ENCODE peak calls at places on chromosomes 13 and 19, in seven cellular contexts. R, M, A, T, D, K and Q are unnamed samples.

GRCh38 chr13:44620057-44620456 is 43.9 kb upstream of the TSC22D1 start:
- DNase-seq in R (no peak), M (no peak), A (no peak), T (no peak), D (no peak), K (no peak), Q (no peak)

GRCh38 chr13:40985596-40986327 is 33.4 kb downstream of the ELF1 start:
- DNase-seq in R (no peak), M (no peak), A (no peak), T (no peak), D (no peak), K (no peak), Q (no peak)

GRCh38 chr19:6685482-6685881 is 15.5 kb upstream of the TNFSF14 start:
- DNase-seq in R (no peak), M (no peak), A (no peak), T (no peak), D (no peak), K (no peak), Q (no peak)

GRCh38 chr19:42051166-42052115 is 18.6 kb downstream of the GRIK5 start:
- DNase-seq in R (no peak), M (no peak), A (peak), T (no peak), D (no peak), K (no peak), Q (no peak)

GRCh38 chr19:46076951-46077814 is 36.4 kb upstream of the IGFL4 start:
- DNase-seq in R (peak), M (no peak), A (no peak), T (peak), D (no peak), K (peak), Q (no peak)

GRCh38 chr13:25423831-25424230 is 52.1 kb downstream of the ATP8A2 start:
- DNase-seq in R (no peak), M (no peak), A (no peak), T (no peak), D (no peak), K (no peak), Q (no peak)

GRCh38 chr19:54473071-54473941 is at the start of gene CDC42EP5:
- DNase-seq in R (peak), M (no peak), A (no peak), T (no peak), D (no peak), K (peak), Q (peak)

GRCh38 chr19:47421844-47422395 is 2.6 kb upstream of the MEIS3 start:
- DNase-seq in R (no peak), M (no peak), A (no peak), T (no peak), D (no peak), K (no peak), Q (no peak)

GRCh38 chr19:14073925-14074838 is 1.6 kb downstream of the MISP3 start:
- DNase-seq in R (peak), M (no peak), A (no peak), T (no peak), D (no peak), K (peak), Q (no peak)

GRCh38 chr19:17902701-17903100 is 30.1 kb upstream of the CCDC124 start:
- DNase-seq in R (no peak), M (no peak), A (no peak), T (no peak), D (no peak), K (no peak), Q (no peak)

GRCh38 chr13:99053636-99054233 is 75.9 kb upstream of the DOCK9 start:
- DNase-seq in R (no peak), M (no peak), A (no peak), T (no peak), D (no peak), K (no peak), Q (no peak)

GRCh38 chr13:110470272-110471009 is 91.1 kb downstream of the RAB20 start:
- DNase-seq in R (no peak), M (no peak), A (no peak), T (no peak), D (no peak), K (no peak), Q (no peak)

GRCh38 chr13:88142653-88143052 is 471.5 kb downstream of the SLITRK5 start:
- DNase-seq in R (no peak), M (no peak), A (no peak), T (no peak), D (no peak), K (no peak), Q (no peak)

GRCh38 chr19:57348136-57348535 is 2.9 kb upstream of the ZNF304 start:
- DNase-seq in R (no peak), M (no peak), A (no peak), T (no peak), D (no peak), K (no peak), Q (no peak)

GRCh38 chr19:6717441-6717971 is 2.9 kb downstream of the C3 start:
- DNase-seq in R (no peak), M (no peak), A (no peak), T (no peak), D (no peak), K (no peak), Q (no peak)

GRCh38 chr13:39310961-39311360 is 272.7 kb downstream of the NHLRC3 start:
- DNase-seq in R (no peak), M (no peak), A (no peak), T (no peak), D (no peak), K (no peak), Q (no peak)
- TF ChIP-seq CTCF in R (no peak), M (no peak), A (no peak), T (no peak), D (no peak), K (no peak), Q (no peak)

GRCh38 chr19:35959040-35959967 is 23.1 kb downstream of the LRFN3 start:
- DNase-seq in R (peak), M (no peak), A (peak), T (no peak), D (peak), K (no peak), Q (peak)
- TF ChIP-seq CTCF in R (peak), M (no peak), A (peak), T (no peak), D (peak), K (no peak), Q (peak)

DNA sequence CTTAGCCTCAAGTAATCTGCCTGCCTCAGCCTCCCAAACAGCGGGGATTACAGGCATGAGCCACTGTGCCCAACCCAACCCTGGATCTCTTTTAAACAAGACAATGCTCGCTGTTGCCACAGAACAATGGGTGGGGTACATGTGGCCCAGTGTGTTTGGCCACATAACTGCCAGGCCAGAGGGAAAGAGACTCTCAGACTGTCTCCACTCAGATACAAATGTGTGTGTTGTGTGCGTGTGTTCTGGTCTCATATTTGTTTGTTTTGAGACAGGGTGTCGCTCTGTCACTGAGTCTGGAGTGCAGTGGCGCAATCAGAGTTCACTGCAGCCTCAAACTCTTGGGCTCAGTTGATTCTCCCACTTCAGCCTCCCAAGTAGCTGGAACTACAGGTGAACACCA is 25.8 kb downstream of the LDLR start:
- DNase-seq in R (no peak), M (no peak), A (no peak), T (no peak), D (no peak), K (no peak), Q (no peak)
- TF ChIP-seq CTCF in R (no peak), M (no peak), A (no peak), T (no peak), D (no peak), K (no peak), Q (no peak)

GRCh38 chr13:56906909-56907308 is 233.8 kb upstream of the PRR20A start:
- DNase-seq in R (no peak), M (no peak), A (no peak), T (no peak), D (no peak), K (no peak), Q (no peak)

GRCh38 chr13:56902276-56902675 is 238.4 kb upstream of the PRR20A start:
- DNase-seq in R (no peak), M (no peak), A (peak), T (no peak), D (no peak), K (no peak), Q (no peak)

GRCh38 chr13:56903710-56904109 is 237.0 kb upstream of the PRR20A start:
- DNase-seq in R (no peak), M (no peak), A (no peak), T (no peak), D (no peak), K (no peak), Q (no peak)

GRCh38 chr13:56909896-56910600 is 230.7 kb upstream of the PRR20A start:
- DNase-seq in R (no peak), M (no peak), A (peak), T (no peak), D (no peak), K (no peak), Q (no peak)

GRCh38 chr13:56907766-56908165 is 233.0 kb upstream of the PRR20A start:
- DNase-seq in R (no peak), M (no peak), A (no peak), T (no peak), D (no peak), K (no peak), Q (no peak)
- TF ChIP-seq CTCF in R (no peak), M (no peak), A (no peak), T (no peak), D (no peak), K (no peak), Q (no peak)

GRCh38 chr19:31943305-31943704 is 402.1 kb upstream of the ZNF507 start:
- DNase-seq in R (no peak), M (no peak), A (no peak), T (no peak), D (no peak), K (no peak), Q (no peak)
- TF ChIP-seq CTCF in R (no peak), M (no peak), A (no peak), T (no peak), D (no peak), K (no peak), Q (peak)

GRCh38 chr13:50187352-50188029 is 172.2 kb downstream of the KCNRG start:
- DNase-seq in R (no peak), M (no peak), A (no peak), T (no peak), D (no peak), K (no peak), Q (no peak)

GRCh38 chr13:50188696-50189095 is 173.5 kb downstream of the KCNRG start:
- DNase-seq in R (no peak), M (no peak), A (no peak), T (no peak), D (no peak), K (no peak), Q (no peak)

GRCh38 chr13:50191004-50191403 is 175.8 kb downstream of the KCNRG start:
- DNase-seq in R (no peak), M (no peak), A (no peak), T (no peak), D (no peak), K (no peak), Q (no peak)

GRCh38 chr13:50192272-50192813 is 177.1 kb downstream of the KCNRG start:
- DNase-seq in R (no peak), M (no peak), A (no peak), T (no peak), D (no peak), K (no peak), Q (no peak)

DNA sequence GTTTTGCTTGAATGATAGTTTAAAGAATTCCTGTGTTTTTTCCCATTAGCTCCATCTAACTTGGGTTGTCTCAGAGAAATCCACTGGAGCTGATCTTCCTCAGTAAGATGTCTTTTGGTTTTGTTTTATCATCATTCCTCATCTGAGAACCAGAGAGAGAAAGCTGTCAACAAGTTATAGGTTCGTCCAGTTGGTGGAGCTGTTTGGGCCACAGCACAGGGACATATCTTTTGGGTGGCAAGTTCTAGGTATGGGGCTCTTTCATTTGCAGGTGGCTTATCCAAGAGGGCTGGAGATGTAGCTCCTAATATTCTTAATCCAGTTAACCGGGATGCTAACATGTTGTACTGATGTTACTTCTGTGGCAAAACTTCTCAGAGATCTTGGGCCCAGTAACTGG is 174.2 kb downstream of the KCNRG start:
- DNase-seq in R (no peak), M (no peak), A (no peak), T (peak), D (no peak), K (no peak), Q (no peak)
- TF ChIP-seq CTCF in R (no peak), M (no peak), A (no peak), T (peak), D (no peak), K (no peak), Q (no peak)

DNA sequence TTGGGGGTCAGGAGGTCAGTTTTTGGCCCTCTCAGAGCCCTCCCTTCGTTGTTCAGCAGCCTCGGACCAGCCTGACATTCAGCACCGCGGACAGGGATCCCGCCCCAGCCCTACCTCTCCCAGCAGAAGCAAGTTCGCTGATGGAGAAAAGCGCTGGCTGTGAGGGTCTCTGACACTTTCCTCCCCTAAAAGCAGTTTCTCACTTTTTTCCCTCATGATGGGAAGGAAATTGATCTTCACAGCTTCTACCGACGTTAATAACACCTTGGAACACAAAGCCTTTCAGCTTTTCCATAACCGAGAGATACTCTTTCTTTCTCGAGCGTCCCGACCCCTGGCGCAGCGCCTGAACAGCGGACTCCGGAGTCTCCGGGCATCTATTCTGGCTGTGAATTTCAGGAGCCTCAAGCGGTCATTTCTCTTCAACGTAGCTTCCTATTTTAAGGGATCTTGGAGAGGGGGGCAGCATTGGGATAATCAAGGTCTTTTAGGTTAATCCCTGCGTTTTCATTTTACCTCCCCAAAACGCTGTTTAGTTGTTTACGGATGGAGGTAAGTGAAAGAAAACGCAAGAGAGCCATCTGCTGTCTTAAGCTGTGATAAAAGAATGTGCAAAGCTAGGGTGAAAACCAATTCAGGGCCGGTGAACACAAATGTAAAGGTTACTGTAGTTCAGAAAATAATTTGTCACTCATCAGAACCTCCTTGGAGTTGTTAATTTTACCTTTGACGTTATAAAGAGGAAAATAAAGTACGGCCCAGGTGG is 467.2 kb downstream of the ITGBL1 start:
- DNase-seq in R (no peak), M (no peak), A (no peak), T (peak), D (no peak), K (no peak), Q (peak)
- TF ChIP-seq CTCF in R (no peak), M (no peak), A (no peak), T (no peak), D (no peak), K (no peak), Q (no peak)

GRCh38 chr19:51396175-51396574 is 5.8 kb upstream of the C19orf84 start:
- DNase-seq in R (no peak), M (no peak), A (no peak), T (no peak), D (no peak), K (no peak), Q (no peak)

GRCh38 chr19:51389143-51389542 is 1.2 kb downstream of the C19orf84 start:
- DNase-seq in R (no peak), M (no peak), A (no peak), T (no peak), D (no peak), K (no peak), Q (no peak)

GRCh38 chr19:51391073-51391611 is 751 bp upstream of the C19orf84 start:
- DNase-seq in R (no peak), M (no peak), A (no peak), T (no peak), D (no peak), K (no peak), Q (no peak)

GRCh38 chr19:51398096-51398704 is 7.8 kb upstream of the C19orf84 start:
- DNase-seq in R (no peak), M (no peak), A (no peak), T (peak), D (no peak), K (no peak), Q (no peak)

DNA sequence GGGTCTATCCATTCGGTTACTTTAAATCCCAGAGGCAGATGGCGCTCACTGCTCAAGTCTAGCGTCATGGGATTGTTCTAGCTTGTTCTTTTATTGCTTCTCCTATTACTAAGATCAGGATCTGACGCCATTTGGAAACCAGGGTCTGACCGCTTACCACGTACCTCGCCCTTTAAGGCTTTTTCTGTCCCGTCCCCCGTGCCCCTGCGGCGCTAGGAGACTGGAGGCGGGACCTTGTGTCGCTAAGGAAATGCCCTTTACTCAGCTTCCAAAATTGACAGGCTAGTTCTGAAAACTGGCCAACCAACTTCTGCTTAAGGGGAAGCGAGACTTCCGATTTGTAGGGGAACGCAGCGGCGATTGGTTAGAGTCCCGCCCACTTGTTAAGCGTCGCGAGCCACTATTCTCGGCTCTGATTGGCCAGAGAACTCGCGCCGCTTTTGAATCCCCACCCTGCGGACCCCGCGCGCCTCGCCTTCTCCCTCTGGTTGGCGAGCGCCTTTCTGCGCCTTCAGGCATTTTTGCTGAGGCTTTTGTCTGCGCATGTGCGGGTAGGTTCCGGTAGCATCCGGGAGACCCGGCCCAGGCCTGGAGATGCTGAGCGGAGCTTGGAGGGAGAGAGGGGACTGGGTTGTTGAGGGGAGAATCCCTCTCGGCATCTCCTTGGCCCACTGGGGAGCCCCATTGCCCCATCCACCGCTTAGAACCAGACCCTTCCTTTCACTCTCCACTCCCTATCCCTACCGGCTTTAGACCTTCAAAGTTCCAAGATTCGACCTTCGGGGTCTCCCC is 3.9 kb upstream of the C19orf84 start:
- DNase-seq in R (peak), M (peak), A (peak), T (peak), D (peak), K (peak), Q (peak)
- TF ChIP-seq CTCF in R (no peak), M (no peak), A (no peak), T (no peak), D (no peak), K (no peak), Q (no peak)

GRCh38 chr19:4122480-4122879 is 1.4 kb downstream of the MAP2K2 start:
- DNase-seq in R (no peak), M (no peak), A (no peak), T (no peak), D (no peak), K (no peak), Q (no peak)

GRCh38 chr19:4124638-4125037 is 716 bp upstream of the MAP2K2 start:
- DNase-seq in R (no peak), M (no peak), A (no peak), T (no peak), D (no peak), K (no peak), Q (no peak)

GRCh38 chr19:4121815-4122214 is 2.1 kb downstream of the MAP2K2 start:
- DNase-seq in R (no peak), M (no peak), A (no peak), T (no peak), D (no peak), K (no peak), Q (no peak)

GRCh38 chr19:4120933-4121612 is 2.8 kb downstream of the MAP2K2 start:
- DNase-seq in R (no peak), M (no peak), A (no peak), T (no peak), D (no peak), K (no peak), Q (no peak)

DNA sequence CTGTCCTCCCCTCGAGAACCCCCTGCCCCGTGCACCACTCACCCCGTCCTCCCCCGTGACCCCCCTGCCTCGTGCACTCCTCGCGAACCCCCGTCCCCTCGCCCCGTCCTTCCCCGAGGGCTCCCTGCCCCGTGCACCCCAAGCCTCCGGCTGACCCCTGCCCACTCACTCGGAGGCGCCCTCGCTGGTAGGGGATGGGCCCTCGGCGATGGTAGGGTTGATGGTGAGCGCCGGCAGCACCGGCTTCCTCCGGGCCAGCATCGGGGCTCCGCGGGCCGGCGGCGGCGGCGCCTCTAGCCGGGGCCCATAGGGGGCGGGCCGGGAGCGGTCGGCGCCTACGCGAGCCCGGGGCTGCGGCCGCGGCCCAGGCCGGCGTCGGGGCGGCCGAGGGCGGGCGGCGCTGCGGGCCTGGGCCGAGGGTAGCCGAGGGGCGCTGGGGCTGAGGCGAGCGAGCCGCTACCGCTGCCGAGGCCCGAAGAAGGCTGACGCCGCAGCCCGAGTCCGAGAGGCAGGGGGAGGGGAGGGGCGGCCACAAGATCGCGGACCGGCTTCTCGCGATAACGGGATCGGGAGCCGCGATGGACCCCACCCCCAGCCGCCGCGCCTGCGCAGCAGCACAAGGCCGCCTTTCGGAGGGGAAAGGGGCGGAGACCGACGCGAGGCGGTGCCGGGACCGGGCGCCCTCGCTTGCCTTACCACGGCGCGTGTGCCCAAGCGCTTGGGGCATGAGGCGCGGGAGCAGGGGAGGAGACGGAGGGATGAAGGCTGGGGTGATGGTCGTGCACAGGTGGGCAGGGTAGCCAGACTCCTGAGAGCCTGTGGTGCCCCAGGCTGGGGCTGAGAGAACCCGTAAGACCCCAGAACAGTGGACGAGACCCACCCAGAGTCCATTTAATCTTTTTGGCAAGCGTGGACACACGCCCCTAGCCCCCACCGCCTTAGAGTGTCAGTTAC is at the start of gene MAP2K2:
- DNase-seq in R (peak), M (peak), A (peak), T (peak), D (peak), K (peak), Q (peak)
- TF ChIP-seq CTCF in R (no peak), M (no peak), A (peak), T (no peak), D (no peak), K (no peak), Q (no peak)